ENCODE peak calls at places on chromosomes 3 and 15, in eight cellular contexts. F is mammary epithelial cell, I is AG04450, D is Caco-2, B is gastrocnemius medialis, P is brain microvascular endothelial cell, M is ascending aorta, K is endothelial cell of umbilical vein. X is an unnamed sample.

GRCh38 chr3:155386817-155387403 is 93.4 kb upstream of the STRIT1 start:
- DNase-seq in F (no peak), D (no peak), I (no peak), M (no peak), P (no peak), K (no peak), B (no peak), X (no peak)

GRCh38 chr15:98413973-98414546 is 234.3 kb upstream of the IGF1R start:
- DNase-seq in M (no peak), D (no peak), B (peak), F (no peak), P (no peak), I (no peak), K (no peak), X (no peak)

GRCh38 chr3:140159646-140160045 is 224.7 kb downstream of the CLSTN2 start:
- DNase-seq in B (no peak), M (no peak), P (no peak), D (no peak), I (no peak), F (no peak), K (no peak), X (no peak)

GRCh38 chr3:58528629-58529028 is 8.4 kb downstream of the ACOX2 start:
- DNase-seq in I (no peak), F (peak), B (no peak), M (no peak), K (peak), P (no peak), D (no peak), X (no peak)

GRCh38 chr3:59797533-59797932 is 747.7 kb upstream of the CFAP20DC start:
- DNase-seq in F (no peak), D (no peak), M (no peak), K (no peak), P (no peak), I (no peak), B (no peak), X (no peak)

GRCh38 chr15:73843787-73844186 is 29.6 kb upstream of the TBC1D21 start:
- DNase-seq in M (no peak), P (no peak), F (no peak), D (no peak), K (no peak), B (no peak), I (no peak), X (no peak)

GRCh38 chr3:36944641-36945270 is at the start of gene TRANK1:
- DNase-seq in I (no peak), F (no peak), B (peak), M (peak), D (peak), K (peak), P (no peak), X (peak)

GRCh38 chr3:38379201-38379770 is 32.7 kb downstream of the XYLB start:
- DNase-seq in K (no peak), B (no peak), I (no peak), P (no peak), D (no peak), M (peak), F (no peak), X (no peak)

GRCh38 chr3:156148946-156149348 is 28.6 kb downstream of the KCNAB1 start:
- DNase-seq in K (peak), I (no peak), F (no peak), P (peak), M (peak), B (no peak), D (no peak), X (no peak)

GRCh38 chr3:56778904-56779303 is 22.8 kb downstream of the ARHGEF3 start:
- DNase-seq in F (no peak), D (no peak), I (no peak), B (no peak), M (no peak), K (no peak), P (no peak), X (no peak)

GRCh38 chr3:77328631-77329030 is 288.7 kb downstream of the ROBO2 start:
- DNase-seq in B (no peak), K (no peak), P (no peak), D (no peak), M (no peak), F (no peak), I (no peak), X (no peak)

GRCh38 chr3:12730511-12731234 is 28.4 kb downstream of the TMEM40 start:
- DNase-seq in B (no peak), M (no peak), F (peak), P (no peak), K (no peak), I (no peak), D (no peak), X (no peak)

GRCh38 chr3:76011121-76011520 is 225.8 kb upstream of the ZNF717 start:
- DNase-seq in K (no peak), I (no peak), P (no peak), D (no peak), F (no peak), M (no peak), B (no peak), X (no peak)

GRCh38 chr15:100175406-100176114 is 166.2 kb downstream of the ADAMTS17 start:
- DNase-seq in B (no peak), D (no peak), K (no peak), F (no peak), M (no peak), P (no peak), I (no peak), X (no peak)

GRCh38 chr3:30548605-30549004 is 57.8 kb upstream of the TGFBR2 start:
- DNase-seq in D (peak), M (no peak), K (no peak), P (no peak), I (no peak), F (peak), B (no peak), X (peak)

GRCh38 chr3:140249188-140249587 is 314.2 kb downstream of the CLSTN2 start:
- DNase-seq in I (no peak), D (no peak), B (no peak), K (no peak), M (no peak), P (no peak), F (no peak), X (no peak)

GRCh38 chr3:139597947-139598346 is 58.4 kb upstream of the RBP1 start:
- DNase-seq in M (no peak), B (no peak), F (no peak), I (no peak), P (no peak), D (no peak), K (no peak), X (no peak)

GRCh38 chr3:187737401-187738088 is 7.7 kb downstream of the BCL6 start:
- DNase-seq in B (no peak), P (peak), M (peak), F (peak), I (no peak), K (peak), D (no peak), X (peak)

GRCh38 chr3:34683851-34684250 is 885.4 kb downstream of the PDCD6IP start:
- DNase-seq in K (peak), P (peak), I (no peak), F (peak), D (peak), B (no peak), M (peak), X (peak)

GRCh38 chr15:98126326-98127090 is 166.0 kb downstream of the ARRDC4 start:
- DNase-seq in I (no peak), P (no peak), D (no peak), M (no peak), F (peak), K (no peak), B (no peak), X (no peak)

GRCh38 chr3:102444101-102444500 is 9.3 kb downstream of the ZPLD1 start:
- DNase-seq in B (no peak), D (no peak), M (no peak), P (no peak), I (peak), F (no peak), K (no peak), X (no peak)

GRCh38 chr3:57164606-57165573 is at the start of gene IL17RD:
- DNase-seq in F (peak), P (peak), B (peak), K (peak), I (peak), D (peak), M (peak), X (peak)

GRCh38 chr3:107990926-107991325 is 99.9 kb downstream of the CD47 start:
- DNase-seq in I (no peak), B (no peak), P (no peak), M (no peak), K (no peak), F (no peak), D (no peak), X (no peak)

GRCh38 chr3:102225407-102226132 is 209.2 kb upstream of the ZPLD1 start:
- DNase-seq in P (peak), B (no peak), K (peak), M (no peak), D (peak), F (peak), I (peak), X (no peak)

GRCh38 chr3:4984511-4984864 is 5.3 kb downstream of the BHLHE40 start:
- DNase-seq in B (no peak), K (no peak), P (no peak), I (no peak), F (no peak), D (no peak), M (no peak), X (no peak)

GRCh38 chr15:94230886-94231727 is at the start of gene MCTP2:
- DNase-seq in P (peak), M (peak), D (peak), F (peak), K (peak), I (peak), B (no peak), X (peak)

GRCh38 chr3:116037954-116038911 is 407.1 kb downstream of the LSAMP start:
- DNase-seq in M (no peak), D (no peak), F (peak), K (no peak), I (no peak), P (no peak), B (no peak), X (no peak)

GRCh38 chr3:126113238-126113555 is 29.3 kb upstream of the SLC41A3 start:
- DNase-seq in K (no peak), B (no peak), D (no peak), F (no peak), I (no peak), M (peak), P (no peak), X (no peak)

GRCh38 chr3:46895204-46895660 is 17.7 kb downstream of the PTH1R start:
- DNase-seq in D (peak), M (no peak), K (peak), F (peak), P (peak), I (no peak), B (no peak), X (peak)

GRCh38 chr3:179105881-179106280 is 34.3 kb upstream of the ZMAT3 start:
- DNase-seq in B (no peak), I (no peak), F (no peak), D (no peak), P (no peak), K (no peak), M (no peak), X (no peak)

GRCh38 chr15:100831466-100831865 is 48.2 kb upstream of the ALDH1A3 start:
- DNase-seq in P (no peak), F (no peak), B (no peak), M (no peak), K (no peak), I (no peak), D (no peak), X (no peak)

GRCh38 chr3:112390783-112391641 is 58.1 kb downstream of the CD200 start:
- DNase-seq in M (peak), D (no peak), F (peak), P (peak), K (peak), I (peak), B (no peak), X (no peak)

GRCh38 chr3:184003187-184003967 is 14.3 kb downstream of the ABCC5 start:
- DNase-seq in F (peak), P (peak), D (no peak), M (no peak), B (no peak), K (peak), I (peak), X (no peak)

DNA sequence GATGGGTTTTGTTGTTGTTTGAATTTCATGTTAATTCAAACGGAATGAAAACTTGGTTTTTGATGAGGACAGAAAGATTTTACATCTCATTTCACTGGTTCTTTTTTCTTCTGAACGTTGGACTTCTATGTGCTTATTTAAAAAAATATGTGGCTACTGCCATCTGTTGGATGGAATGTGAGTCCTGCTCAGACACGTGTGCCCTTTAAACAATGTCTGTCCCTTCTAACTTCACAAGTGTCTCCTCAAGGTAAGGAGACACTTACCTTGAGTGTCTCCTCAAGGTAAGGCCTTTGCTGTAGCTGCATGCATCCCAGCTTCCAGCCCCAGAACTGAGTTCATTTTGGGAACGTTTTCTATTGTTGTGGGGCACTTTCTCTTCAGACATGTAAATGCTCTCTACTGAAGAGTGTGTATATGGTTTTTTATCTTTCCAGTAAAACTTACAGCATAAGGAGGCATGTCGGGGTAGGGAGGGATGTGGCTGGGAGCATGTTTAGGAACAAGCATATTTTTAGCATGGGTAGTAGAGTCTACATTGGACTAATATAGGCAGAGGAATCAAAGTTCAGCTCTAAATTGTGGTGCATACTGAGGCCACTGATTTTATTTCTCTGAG is 63.1 kb upstream of the UBE3A start:
- DNase-seq in M (no peak), K (peak), F (no peak), I (no peak), D (peak), B (no peak), P (peak), X (peak)
- TF ChIP-seq CTCF in M (peak), K (peak), F (peak), I (peak), D (peak), B (peak), P (peak), X (peak)

GRCh38 chr3:43526956-43527355 is 94.9 kb downstream of the ANO10 start:
- DNase-seq in K (no peak), D (no peak), M (no peak), B (no peak), F (no peak), P (no peak), I (no peak), X (no peak)

GRCh38 chr3:43525376-43525775 is 96.4 kb downstream of the ANO10 start:
- DNase-seq in F (no peak), B (no peak), M (no peak), K (no peak), I (no peak), D (no peak), P (no peak), X (no peak)

GRCh38 chr3:43525941-43526607 is 95.7 kb downstream of the ANO10 start:
- DNase-seq in P (no peak), B (no peak), K (no peak), M (no peak), I (no peak), D (no peak), F (no peak), X (no peak)

GRCh38 chr3:43522702-43523362 is 99.0 kb downstream of the ANO10 start:
- DNase-seq in I (no peak), D (no peak), P (no peak), F (peak), B (no peak), M (no peak), K (no peak), X (no peak)

DNA sequence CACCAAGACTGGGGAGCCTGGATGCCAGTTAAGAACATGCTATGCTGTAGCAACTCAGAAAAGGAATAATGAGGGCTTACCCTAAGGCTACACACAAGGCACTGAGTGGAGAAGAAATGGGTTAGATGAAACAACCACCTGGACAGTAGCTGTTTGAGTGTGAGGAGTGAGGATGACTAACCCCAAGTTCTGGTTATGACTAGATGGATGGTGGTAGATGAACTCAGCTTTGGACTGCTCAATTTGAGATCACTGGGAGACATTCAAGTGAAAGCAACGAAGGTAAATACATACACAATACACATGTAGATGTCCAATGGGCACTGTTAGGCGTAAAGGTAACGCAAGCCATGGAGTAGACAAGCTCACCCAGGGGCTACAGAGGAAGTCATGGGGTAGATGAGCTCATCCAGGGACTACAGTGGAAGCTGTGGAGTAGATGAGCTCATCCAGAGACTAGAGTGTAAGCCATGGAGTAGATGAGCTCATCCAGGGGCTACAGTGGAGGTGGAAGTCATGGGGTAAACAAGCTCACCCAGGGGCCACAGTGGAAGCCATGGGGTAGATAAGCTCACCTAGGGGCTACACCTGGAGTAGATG is 98.3 kb downstream of the ANO10 start:
- DNase-seq in K (no peak), B (no peak), M (no peak), I (no peak), P (peak), D (no peak), F (peak), X (peak)
- TF ChIP-seq CTCF in K (no peak), B (no peak), M (no peak), I (no peak), P (no peak), D (no peak), F (no peak), X (no peak)

GRCh38 chr3:182241777-182242556 is 530.2 kb downstream of the SOX2 start:
- DNase-seq in K (peak), F (no peak), D (no peak), B (peak), M (no peak), P (no peak), I (no peak), X (no peak)
- TF ChIP-seq CTCF in K (no peak), F (no peak), D (no peak), B (no peak), M (no peak), P (no peak), I (no peak), X (no peak)

GRCh38 chr15:72342385-72342784 is 22.4 kb upstream of the CELF6 start:
- DNase-seq in B (no peak), M (no peak), F (no peak), P (peak), I (no peak), K (peak), D (peak), X (peak)
- TF ChIP-seq CTCF in B (no peak), M (peak), F (peak), P (peak), I (peak), K (peak), D (no peak), X (peak)

DNA sequence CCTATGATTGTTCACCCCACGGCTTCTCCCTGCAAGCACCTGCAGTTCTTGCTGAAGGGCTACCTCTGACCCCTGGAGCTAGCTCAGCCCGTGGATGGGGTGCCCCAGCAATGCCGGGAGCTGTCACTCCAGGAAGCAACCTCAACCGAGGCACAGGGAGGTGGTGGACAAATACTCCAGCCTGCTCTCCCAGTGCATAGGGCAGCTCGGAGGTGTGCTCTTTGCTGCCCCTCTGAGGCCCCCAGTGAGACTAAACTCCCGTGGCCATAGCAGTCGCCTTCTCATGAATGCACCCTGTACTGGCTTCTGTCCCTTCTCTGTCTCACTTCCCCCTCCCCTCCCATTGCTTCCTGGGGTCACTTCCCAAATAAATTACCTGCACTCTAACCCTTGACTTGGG is 48.5 kb downstream of the LINGO1 start:
- DNase-seq in F (no peak), B (no peak), K (no peak), M (no peak), I (no peak), D (peak), P (no peak), X (no peak)
- TF ChIP-seq CTCF in F (no peak), B (no peak), K (no peak), M (no peak), I (peak), D (peak), P (peak), X (no peak)

GRCh38 chr15:75042730-75043508 is 19.5 kb downstream of the PPCDC start:
- DNase-seq in I (no peak), F (peak), D (peak), P (peak), B (no peak), K (peak), M (peak), X (peak)
- TF ChIP-seq CTCF in I (peak), F (peak), D (peak), P (peak), B (no peak), K (peak), M (peak), X (peak)